ENCODE peak calls at places on chromosome 11, in five cellular contexts. H, L, X, C and D are unnamed samples.

GRCh38 chr11:116065986-116066385 is 561.8 kb upstream of the CADM1 start:
- DNase-seq in H (no peak), L (no peak), X (no peak), C (no peak), D (no peak)

GRCh38 chr11:73982595-73982989 is at the start of gene UCP2:
- DNase-seq in H (peak), L (peak), X (peak), C (peak), D (peak)

GRCh38 chr11:119389611-119390254 is 8.2 kb upstream of the USP2 start:
- DNase-seq in H (no peak), L (no peak), X (no peak), C (no peak), D (no peak)

GRCh38 chr11:75565916-75566762 is 4.1 kb downstream of the SERPINH1 start:
- DNase-seq in H (no peak), L (no peak), X (no peak), C (no peak), D (no peak)

GRCh38 chr11:70183483-70184176 is 19.5 kb upstream of the FADD start:
- DNase-seq in H (no peak), L (peak), X (no peak), C (peak), D (no peak)

GRCh38 chr11:116605543-116605942 is 167.2 kb downstream of the BUD13 start:
- DNase-seq in H (peak), L (peak), X (no peak), C (peak), D (no peak)

GRCh38 chr11:69643646-69644045 is 2.7 kb downstream of the CCND1 start:
- DNase-seq in H (no peak), L (no peak), X (no peak), C (peak), D (no peak)

GRCh38 chr11:121038642-121039409 is 14.9 kb downstream of the TBCEL start:
- DNase-seq in H (no peak), L (no peak), X (no peak), C (no peak), D (no peak)

GRCh38 chr11:27672836-27673464 is 27.3 kb downstream of the BDNF start:
- DNase-seq in H (no peak), L (no peak), X (no peak), C (no peak), D (no peak)

GRCh38 chr11:101127699-101128570 is 1.7 kb downstream of the PGR start:
- DNase-seq in H (peak), L (peak), X (no peak), C (peak), D (peak)

GRCh38 chr11:20388096-20389055 is 860 bp downstream of the PRMT3 start:
- DNase-seq in H (no peak), L (no peak), X (no peak), C (no peak), D (no peak)

GRCh38 chr11:114501901-114502300 is 57.8 kb downstream of the NXPE1 start:
- DNase-seq in H (no peak), L (no peak), X (no peak), C (no peak), D (no peak)

GRCh38 chr11:6319879-6320410 is 356 bp downstream of the CAVIN3 start:
- DNase-seq in H (peak), L (peak), X (peak), C (peak), D (peak)

GRCh38 chr11:100752371-100753073 is 65.4 kb downstream of the ARHGAP42 start:
- DNase-seq in H (no peak), L (no peak), X (no peak), C (no peak), D (no peak)

GRCh38 chr11:121240650-121241299 is 51.8 kb upstream of the SC5D start:
- DNase-seq in H (no peak), L (no peak), X (no peak), C (no peak), D (no peak)

GRCh38 chr11:134584706-134585445 is 172.8 kb upstream of the B3GAT1 start:
- DNase-seq in H (peak), L (peak), X (no peak), C (no peak), D (peak)

GRCh38 chr11:662689-663274 is 25.7 kb downstream of the DRD4 start:
- DNase-seq in H (peak), L (peak), X (no peak), C (peak), D (peak)

GRCh38 chr11:73323464-73323863 is 15.4 kb downstream of the ARHGEF17 start:
- DNase-seq in H (peak), L (peak), X (peak), C (peak), D (peak)

GRCh38 chr11:112016088-112016764 is 9.0 kb upstream of the DLAT start:
- DNase-seq in H (no peak), L (peak), X (no peak), C (no peak), D (no peak)

DNA sequence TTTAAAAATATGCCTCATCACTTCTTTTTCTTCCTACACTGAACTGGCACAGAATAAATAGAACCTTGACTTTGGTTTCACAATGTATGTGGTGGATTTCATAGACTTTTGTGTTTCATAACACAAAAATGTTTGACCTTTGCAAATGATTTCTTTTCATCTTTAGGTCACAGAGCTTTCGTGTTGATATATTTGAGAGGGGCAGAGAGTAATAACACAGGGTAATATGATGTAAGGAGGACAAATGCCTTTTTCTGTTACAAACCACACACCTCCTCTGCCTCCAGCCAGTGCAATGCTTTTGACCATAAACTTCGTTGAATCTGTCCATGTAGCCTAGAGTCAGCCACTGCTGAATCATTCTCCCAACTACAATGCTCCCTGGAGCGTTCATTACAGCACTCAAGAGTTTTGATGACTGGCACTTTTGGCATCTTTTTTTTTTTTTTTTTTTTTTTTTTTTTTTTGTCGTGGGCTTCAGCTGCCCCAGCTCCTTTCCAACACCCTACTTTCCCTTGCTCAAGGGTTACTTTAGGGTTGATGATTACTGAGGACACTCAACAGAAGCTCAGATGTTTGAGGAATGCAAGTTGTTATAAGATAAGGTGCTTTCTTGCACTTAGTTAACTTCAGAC is 11.4 kb upstream of the CAT start:
- DNase-seq in H (no peak), L (no peak), X (no peak), C (no peak), D (no peak)
- TF ChIP-seq POLR2A in H (no peak), L (no peak), X (no peak), C (no peak), D (no peak)

DNA sequence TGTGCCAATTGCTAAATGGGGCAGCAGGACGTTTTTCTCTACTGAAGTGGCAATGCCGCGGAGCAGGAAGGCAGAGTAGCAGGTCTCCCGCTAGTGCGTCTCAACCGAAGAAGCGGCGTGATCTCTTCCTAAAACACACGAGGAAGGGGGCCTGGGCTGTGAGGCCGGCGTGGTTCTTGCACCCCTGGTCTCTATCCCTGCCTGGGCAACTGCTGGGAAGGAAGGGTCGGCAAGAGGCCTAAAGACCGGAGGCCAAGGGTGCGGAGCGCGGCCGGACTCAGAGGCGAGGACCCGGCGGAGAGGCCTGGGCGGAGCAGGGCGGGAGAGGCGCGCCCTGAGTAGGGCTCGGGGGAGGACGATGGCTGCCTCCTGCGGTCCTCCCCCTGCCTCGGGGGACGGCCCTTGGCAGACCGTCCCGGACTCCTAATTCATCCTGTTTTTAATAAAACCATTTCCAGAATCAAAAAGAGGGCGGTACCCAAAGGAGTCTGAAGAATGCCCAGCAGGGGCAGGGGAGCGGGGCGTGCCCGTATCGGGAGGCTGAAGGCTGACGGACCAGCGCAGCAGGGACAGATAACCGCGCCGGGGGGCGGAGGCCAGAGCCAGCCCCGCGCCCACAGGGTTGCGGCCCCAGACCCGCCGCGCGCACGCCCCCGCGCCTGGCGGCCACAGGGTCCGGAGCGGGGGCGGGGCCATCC is 559 bp upstream of the APLP2 start:
- DNase-seq in H (peak), L (peak), X (no peak), C (peak), D (peak)
- TF ChIP-seq CTCF in H (no peak), L (no peak), X (peak), C (no peak), D (peak)

GRCh38 chr11:65900125-65900898 is at the start of gene FOSL1:
- DNase-seq in H (peak), L (peak), X (peak), C (peak), D (peak)
- TF ChIP-seq POLR2A in H (no peak), L (peak), X (peak), C (peak), D (no peak)

DNA sequence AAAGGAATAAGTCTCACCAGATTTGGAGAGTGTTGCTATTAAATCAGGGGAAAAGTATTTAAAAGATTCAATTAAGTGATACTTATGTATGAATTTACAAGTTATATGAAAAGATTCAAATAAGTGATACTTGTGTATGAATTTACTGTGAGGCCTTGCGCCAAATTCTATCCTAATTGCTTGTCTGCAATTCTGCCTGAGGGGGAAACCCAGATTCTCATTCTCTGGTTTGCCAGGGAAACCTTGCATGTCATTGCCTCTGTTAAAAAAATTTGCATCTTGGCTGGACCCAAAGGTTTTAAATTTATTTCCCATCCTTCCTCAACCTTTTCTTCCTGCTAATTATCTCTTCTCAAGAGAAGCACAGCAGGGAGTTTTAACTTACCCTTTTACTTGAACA is 13.7 kb downstream of the OLFML1 start:
- DNase-seq in H (no peak), L (no peak), X (no peak), C (no peak), D (no peak)
- TF ChIP-seq CTCF in H (no peak), L (no peak), X (no peak), C (no peak), D (no peak)

GRCh38 chr11:62667460-62667859 is 2.3 kb downstream of the CSKMT start:
- DNase-seq in H (no peak), L (no peak), X (no peak), C (no peak), D (no peak)

GRCh38 chr11:62665075-62665629 is at the start of the genes C11orf98 and CSKMT:
- DNase-seq in H (peak), L (peak), X (peak), C (peak), D (peak)

GRCh38 chr11:62664405-62665074 is 470 bp downstream of the C11orf98 start:
- DNase-seq in H (no peak), L (peak), X (no peak), C (no peak), D (no peak)

GRCh38 chr11:62666259-62666926 is 1.3 kb downstream of the CSKMT start:
- DNase-seq in H (no peak), L (no peak), X (no peak), C (no peak), D (no peak)

GRCh38 chr11:62665630-62666258 is 632 bp downstream of the CSKMT start:
- DNase-seq in H (no peak), L (peak), X (no peak), C (peak), D (peak)
- TF ChIP-seq POLR2A in H (no peak), L (no peak), X (no peak), C (no peak), D (no peak)

DNA sequence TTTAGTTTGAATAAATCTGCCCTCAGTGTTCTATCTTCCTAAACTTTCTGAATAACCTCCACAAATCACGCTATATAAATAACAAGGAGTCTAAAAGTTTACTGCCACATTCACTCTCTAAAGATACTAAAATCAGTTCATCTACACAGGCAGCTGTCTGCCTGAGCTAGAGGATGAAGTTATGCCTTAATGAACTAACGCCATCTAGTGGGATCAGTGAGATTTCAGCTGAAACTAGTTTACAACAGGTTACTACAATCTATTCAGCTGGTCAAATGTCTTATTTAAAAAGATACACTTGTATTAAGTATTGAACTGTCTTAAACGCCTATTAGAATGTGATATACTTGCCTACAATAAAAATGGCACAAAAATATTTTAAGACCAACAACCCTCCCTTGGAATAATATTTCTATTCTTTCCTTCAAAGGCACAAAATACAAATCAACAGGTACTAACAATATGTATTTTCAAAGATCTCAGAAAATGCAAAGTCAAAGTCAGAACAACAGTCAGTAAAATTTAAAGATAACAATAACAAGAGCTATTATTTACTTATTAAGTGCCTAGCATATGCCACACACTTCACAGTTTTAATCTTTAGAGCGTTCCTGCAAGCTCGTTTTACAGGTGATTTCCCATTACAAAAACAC is 84.1 kb downstream of the LARGE2 start:
- DNase-seq in H (no peak), L (peak), X (no peak), C (no peak), D (no peak)
- TF ChIP-seq CTCF in H (peak), L (peak), X (peak), C (peak), D (peak)

DNA sequence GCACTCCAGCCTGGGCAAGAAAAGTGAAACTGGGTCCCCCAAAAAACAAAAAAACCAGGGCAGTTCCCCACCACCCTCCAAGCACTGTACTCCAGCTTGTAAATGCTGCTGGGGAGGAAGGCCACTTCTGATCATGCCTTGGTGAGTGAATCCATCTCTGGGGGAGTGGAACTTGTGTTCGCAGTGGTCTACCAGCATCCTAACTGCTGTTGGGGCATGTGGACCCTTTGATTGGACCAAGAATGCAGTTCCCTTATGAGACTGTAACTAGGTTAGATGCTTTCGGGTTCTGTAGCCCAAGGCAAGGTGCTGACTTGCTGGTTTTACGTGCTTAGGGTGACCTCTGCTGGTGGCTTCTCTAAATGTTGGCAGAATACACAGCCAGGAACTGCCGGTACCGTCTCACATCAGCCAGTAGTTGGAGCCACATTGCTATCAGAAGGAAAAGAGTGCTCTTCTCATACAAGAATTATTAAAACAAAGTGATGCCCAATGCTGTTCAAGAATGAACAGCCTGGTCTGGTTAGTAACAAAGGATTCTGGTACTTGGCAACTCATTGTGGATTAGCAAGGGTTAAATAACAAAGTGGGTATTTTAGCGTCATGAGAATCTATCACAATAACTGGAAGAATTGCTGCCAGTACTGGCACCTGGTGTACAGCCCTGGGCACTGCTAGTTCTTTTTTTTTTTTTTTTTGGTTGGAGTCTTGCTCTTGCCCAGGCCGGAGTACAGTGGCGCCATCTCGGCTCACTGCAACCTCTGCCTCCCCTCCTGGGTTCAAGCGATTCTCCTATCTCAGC is 13.0 kb downstream of the EIF1AD start:
- DNase-seq in H (peak), L (peak), X (peak), C (peak), D (peak)
- TF ChIP-seq POLR2A in H (no peak), L (no peak), X (no peak), C (no peak), D (no peak)

GRCh38 chr11:76783901-76784813 is 1.0 kb downstream of the TSKU start:
- DNase-seq in H (peak), L (peak), X (no peak), C (no peak), D (no peak)
- TF ChIP-seq CTCF in H (no peak), L (no peak), X (no peak), C (no peak), D (no peak)

GRCh38 chr11:34359548-34359891 is 1.7 kb upstream of the ABTB2 start:
- DNase-seq in H (no peak), L (no peak), X (no peak), C (no peak), D (no peak)

GRCh38 chr11:34357646-34358257 is at the start of gene ABTB2:
- DNase-seq in H (peak), L (peak), X (peak), C (peak), D (peak)

GRCh38 chr11:34358666-34359547 is 1.1 kb upstream of the ABTB2 start:
- DNase-seq in H (peak), L (peak), X (peak), C (peak), D (peak)

GRCh38 chr11:34356918-34357645 is 728 bp downstream of the ABTB2 start:
- DNase-seq in H (peak), L (peak), X (peak), C (peak), D (no peak)

GRCh38 chr11:34358258-34358665 is 452 bp upstream of the ABTB2 start:
- DNase-seq in H (peak), L (peak), X (peak), C (peak), D (no peak)
- TF ChIP-seq POLR2A in H (no peak), L (no peak), X (no peak), C (no peak), D (no peak)

GRCh38 chr11:64122411-64123101 is 43.4 kb downstream of the MACROD1 start:
- DNase-seq in H (no peak), L (no peak), X (no peak), C (no peak), D (no peak)
- TF ChIP-seq CTCF in H (no peak), L (no peak), X (no peak), C (no peak), D (no peak)